ENCODE peak calls at places on chromosome 19, in six cellular contexts. Z is A549, I is fibroblast of mammary gland, N is AG04450, Y is epithelial cell of proximal tubule, M is GM12865. T is an unnamed sample.

GRCh38 chr19:21655540-21656126 is 111.7 kb downstream of the ZNF100 start:
- DNase-seq in Z (no peak), I (no peak), N (no peak), Y (no peak), M (no peak), T (no peak)

GRCh38 chr19:55694241-55694655 is 19.2 kb downstream of the EPN1 start:
- DNase-seq in Z (no peak), I (no peak), N (no peak), Y (no peak), M (no peak), T (no peak)

GRCh38 chr19:50181121-50181520 is 18.0 kb upstream of the IZUMO2 start:
- DNase-seq in Z (no peak), I (no peak), N (no peak), Y (peak; percentile 23), M (no peak), T (no peak)

GRCh38 chr19:9836021-9836420 is 903 bp downstream of the PIN1 start:
- DNase-seq in Z (no peak), I (peak; percentile 52), N (no peak), Y (no peak), M (peak; percentile 18), T (peak; percentile 44)

GRCh38 chr19:8161135-8161646 is 11.8 kb upstream of the FBN3 start:
- DNase-seq in Z (no peak), I (peak; percentile 49), N (no peak), Y (no peak), M (peak; percentile 69), T (peak; percentile 7)

GRCh38 chr19:1049841-1050240 is 9.9 kb downstream of the ABCA7 start:
- DNase-seq in Z (no peak), I (no peak), N (no peak), Y (no peak), M (no peak), T (no peak)

GRCh38 chr19:6458695-6459355 is 767 bp downstream of the SLC25A23 start:
- DNase-seq in Z (no peak), I (no peak), N (no peak), Y (no peak), M (peak; percentile 41), T (no peak)

GRCh38 chr19:6424190-6424938 is at the start of gene KHSRP:
- DNase-seq in Z (no peak), I (no peak), N (no peak), Y (no peak), M (peak; percentile 46), T (no peak)

GRCh38 chr19:48770734-48771472 is 15.6 kb downstream of the FGF21 start:
- DNase-seq in Z (no peak), I (no peak), N (no peak), Y (no peak), M (no peak), T (no peak)

GRCh38 chr19:14437578-14438140 is 4.6 kb downstream of the PKN1 start:
- DNase-seq in Z (no peak), I (no peak), N (no peak), Y (no peak), M (no peak), T (no peak)

GRCh38 chr19:14439014-14439413 is 5.9 kb downstream of the PKN1 start:
- DNase-seq in Z (no peak), I (no peak), N (no peak), Y (no peak), M (no peak), T (no peak)

GRCh38 chr19:14441041-14441938 is 8.2 kb downstream of the PKN1 start:
- DNase-seq in Z (no peak), I (no peak), N (no peak), Y (no peak), M (no peak), T (no peak)

GRCh38 chr19:14442904-14443631 is 10.0 kb downstream of the PKN1 start:
- DNase-seq in Z (no peak), I (no peak), N (no peak), Y (no peak), M (no peak), T (no peak)

GRCh38 chr19:14440049-14440448 is 6.9 kb downstream of the PKN1 start:
- DNase-seq in Z (no peak), I (no peak), N (no peak), Y (no peak), M (peak; percentile 88), T (no peak)
- H3K4me3 ChIP-seq in Z (no peak overlapping the region), I (no peak overlapping the region), N (no peak overlapping the region), Y (no peak overlapping the region), M (peak overlapping the region; percentile 80), T (no peak overlapping the region)

GRCh38 chr19:29247051-29247450 is 34.1 kb upstream of the UQCRFS1 start:
- DNase-seq in Z (no peak), I (no peak), N (no peak), Y (no peak), M (no peak), T (no peak)
- TF ChIP-seq CTCF in Z (no peak), I (no peak), N (no peak), Y (peak; percentile 27), M (no peak), T (peak; percentile 28)

DNA sequence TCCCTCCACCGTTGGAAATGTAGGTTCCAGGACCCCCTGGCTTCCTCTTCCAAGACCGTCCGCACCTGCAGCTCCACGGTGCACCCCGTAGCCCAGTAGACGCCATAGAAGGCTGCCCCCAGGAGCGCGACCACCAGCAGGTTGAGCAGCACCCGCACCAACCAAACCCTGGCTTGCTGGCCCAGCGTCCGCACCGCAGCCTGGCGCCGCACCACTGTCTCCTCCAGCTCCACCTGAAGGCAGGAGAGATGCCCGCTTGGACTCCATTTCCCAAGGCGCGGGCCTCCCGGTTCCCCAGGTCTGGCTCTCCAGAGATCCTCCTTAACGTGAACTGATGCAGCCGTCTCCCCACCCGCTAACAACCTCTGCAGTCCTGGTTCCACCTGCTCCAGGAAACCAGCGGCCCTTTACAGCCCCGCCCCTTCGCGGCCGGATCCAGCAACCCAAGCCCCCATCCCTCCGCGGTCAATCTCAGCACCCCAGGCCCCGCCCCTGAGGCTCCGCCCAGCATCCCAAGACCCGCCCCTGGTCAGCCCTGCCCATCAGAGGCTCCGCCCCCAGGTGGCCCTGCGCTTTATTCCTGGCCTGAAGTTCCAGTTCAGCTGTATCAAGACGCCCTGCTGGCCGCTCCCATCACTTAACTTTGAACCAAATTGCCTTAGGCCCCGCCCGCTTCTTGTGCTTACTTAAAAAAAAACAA is 5.0 kb upstream of the LENG1 start:
- DNase-seq in Z (peak; percentile 77), I (no peak), N (no peak), Y (no peak), M (peak; percentile 53), T (no peak)
- H3K4me3 ChIP-seq in Z (peak overlapping the region; percentile 21), I (no peak overlapping the region), N (peak overlapping the region; percentile 47), Y (no peak overlapping the region), M (no peak overlapping the region), T (no peak overlapping the region)

GRCh38 chr19:38063921-38064320 is 156.9 kb downstream of the SIPA1L3 start:
- DNase-seq in Z (no peak), I (no peak), N (no peak), Y (no peak), M (no peak), T (no peak)

GRCh38 chr19:38061294-38061693 is 154.3 kb downstream of the SIPA1L3 start:
- DNase-seq in Z (peak; percentile 65), I (peak; percentile 88), N (peak; percentile 68), Y (no peak), M (no peak), T (no peak)

GRCh38 chr19:38062959-38063786 is 156.2 kb downstream of the SIPA1L3 start:
- DNase-seq in Z (no peak), I (peak; percentile 22), N (no peak), Y (no peak), M (no peak), T (no peak)

GRCh38 chr19:38068851-38069250 is 155.2 kb downstream of the DPF1 start:
- DNase-seq in Z (no peak), I (peak; percentile 27), N (no peak), Y (no peak), M (no peak), T (no peak)

GRCh38 chr19:38064661-38065425 is 157.8 kb downstream of the SIPA1L3 start:
- DNase-seq in Z (no peak), I (no peak), N (no peak), Y (no peak), M (no peak), T (no peak)
- TF ChIP-seq CTCF in Z (no peak), I (no peak), N (no peak), Y (no peak), M (no peak), T (no peak)

DNA sequence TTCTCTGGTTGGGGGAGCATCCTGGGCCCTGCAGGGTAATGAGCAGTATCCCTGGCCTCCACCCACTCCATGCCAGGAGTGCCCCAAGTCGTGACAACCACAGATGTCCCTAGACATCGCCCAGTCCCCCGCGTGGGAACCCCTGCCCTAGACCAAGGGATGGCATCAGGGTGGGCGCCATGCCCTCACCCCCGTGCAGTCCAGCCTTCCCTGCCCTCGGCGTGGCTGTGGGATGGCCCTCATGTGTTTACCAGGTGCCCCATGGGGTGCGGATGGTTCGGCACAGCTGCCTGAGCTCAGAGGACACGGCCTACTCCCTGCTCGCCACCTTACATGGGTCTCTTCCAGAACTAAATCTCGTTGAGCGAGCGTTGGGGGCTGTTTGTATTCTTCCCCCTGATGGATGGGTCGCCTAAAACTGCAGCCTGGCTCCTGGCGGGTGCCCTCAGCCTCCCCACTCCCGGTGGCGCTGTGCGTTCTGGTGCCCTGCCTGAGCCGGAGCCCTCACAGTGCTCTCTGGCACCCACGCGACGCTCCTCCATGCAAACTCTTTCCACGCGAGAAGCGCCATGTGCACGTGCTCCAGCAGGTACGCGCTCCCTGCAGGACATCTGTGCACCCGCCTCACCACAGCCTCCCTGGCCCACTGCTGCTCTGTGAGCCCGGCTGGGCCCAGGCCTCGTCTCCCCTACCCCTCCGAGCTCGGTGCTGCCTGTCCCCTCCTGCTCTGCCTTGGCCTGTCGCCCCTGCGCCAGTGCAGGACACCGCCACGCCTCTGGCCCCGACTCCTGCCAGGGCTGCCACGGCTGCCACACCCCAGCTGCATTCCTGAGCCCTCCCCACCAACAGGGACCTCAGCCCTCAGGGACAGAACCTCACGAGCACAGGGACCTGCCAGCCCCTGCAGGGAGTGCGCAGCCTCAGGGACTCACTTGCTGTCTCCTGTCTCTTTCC is 145.0 kb downstream of the KDM4B start:
- DNase-seq in Z (no peak), I (no peak), N (no peak), Y (no peak), M (no peak), T (no peak)
- H3K4me3 ChIP-seq in Z (no peak overlapping the region), I (no peak overlapping the region), N (no peak overlapping the region), Y (no peak overlapping the region), M (no peak overlapping the region), T (no peak overlapping the region)

GRCh38 chr19:45112111-45112827 is 19.3 kb downstream of the PPP1R37 start:
- DNase-seq in Z (no peak), I (no peak), N (no peak), Y (no peak), M (no peak), T (no peak)
- TF ChIP-seq CTCF in Z (peak; percentile 16), I (no peak), N (no peak), Y (no peak), M (no peak), T (no peak)

DNA sequence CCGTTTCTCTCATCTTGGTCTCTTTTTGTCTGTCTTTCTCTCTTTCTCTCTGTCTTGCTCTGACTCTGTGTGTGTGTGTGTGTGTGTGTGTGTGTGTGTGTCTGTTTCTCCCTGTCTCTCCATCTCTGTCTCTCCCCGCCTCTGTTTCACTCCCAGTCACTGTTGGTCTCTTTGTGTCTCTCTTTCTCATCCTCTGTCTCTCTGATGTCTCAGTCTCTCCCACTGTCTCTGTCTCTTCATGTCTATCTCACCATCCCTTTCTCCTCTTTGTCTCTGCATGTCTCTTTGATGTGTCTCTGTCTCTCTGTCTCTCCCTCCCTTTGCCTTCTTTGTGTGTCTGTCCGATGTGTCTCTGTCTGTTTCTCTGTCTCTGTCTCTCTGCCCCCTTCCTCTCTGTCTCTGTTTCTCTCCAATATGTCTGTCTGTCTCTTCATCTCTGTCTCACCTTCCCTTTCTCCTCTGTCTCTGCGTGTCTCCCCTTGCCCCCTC is 2.5 kb downstream of the NFIC start:
- DNase-seq in Z (no peak), I (peak; percentile 52), N (no peak), Y (no peak), M (peak; percentile 44), T (no peak)
- H3K4me3 ChIP-seq in Z (peak overlapping the region; percentile 83), I (peak overlapping the region; percentile 82), N (peak overlapping the region; percentile 76), Y (peak overlapping the region; percentile 96), M (peak overlapping the region; percentile 97), T (peak overlapping the region; percentile 92)